ENCODE peak calls at places on chromosomes 11 and 22, in seven cellular contexts. G is osteoblast, Y is sigmoid colon, B is tibial nerve, Q is vagina, J is thoracic aorta, I is ovary. M is an unnamed sample.
A peak's percentile ranks its signal among the peaks of the same experiment; 100 is the strongest.

GRCh38 chr11:71563401-71563800 is 2.0 kb upstream of the KRTAP5-10 start:
- DNase-seq in J (no peak), B (no peak), Q (no peak), Y (no peak), G (peak; percentile 93), I (no peak), M (peak; percentile 29)

GRCh38 chr11:68999093-68999747 is 13.8 kb downstream of the MRGPRF start:
- DNase-seq in J (no peak), B (no peak), Y (peak; percentile 83), Q (no peak), I (peak; percentile 7), G (peak; percentile 38), M (peak; percentile 20)

GRCh38 chr22:19750666-19751490 is 9.7 kb upstream of the TBX1 start:
- DNase-seq in B (no peak), Y (no peak), Q (no peak), J (no peak), G (no peak), I (no peak), M (peak; percentile 74)

GRCh38 chr11:73625690-73626318 is 20.6 kb upstream of the PLEKHB1 start:
- DNase-seq in J (no peak), I (peak; percentile 56), G (peak; percentile 94), B (peak; percentile 73), Y (peak; percentile 86), Q (no peak), M (peak; percentile 51)

GRCh38 chr22:20619042-20619892 is 111.9 kb downstream of the MED15 start:
- DNase-seq in Y (no peak), G (no peak), B (no peak), Q (no peak), I (no peak), J (no peak), M (no peak)

GRCh38 chr11:3046641-3047040 is 10.6 kb downstream of the CARS1 start:
- DNase-seq in B (no peak), J (no peak), G (peak; percentile 37), I (no peak), Q (no peak), Y (no peak), M (peak; percentile 43)

GRCh38 chr11:97557399-97557798 is 1167.6 kb downstream of the JRKL start:
- DNase-seq in G (no peak), Q (no peak), I (no peak), B (no peak), J (no peak), Y (no peak), M (no peak)

GRCh38 chr11:57434640-57435546 is 8.0 kb upstream of the SLC43A3 start:
- DNase-seq in Q (no peak), B (peak; percentile 64), I (no peak), G (peak; percentile 85), J (no peak), Y (no peak), M (peak; percentile 98)

GRCh38 chr11:6405039-6405667 is 13.7 kb downstream of the APBB1 start:
- DNase-seq in J (no peak), G (peak; percentile 68), I (no peak), Q (no peak), Y (no peak), B (no peak), M (no peak)

GRCh38 chr11:45537617-45538016 is 127.8 kb downstream of the CHST1 start:
- DNase-seq in Y (no peak), J (no peak), I (no peak), Q (no peak), B (no peak), G (no peak), M (no peak)

GRCh38 chr11:316031-316701 is 2.3 kb downstream of the IFITM1 start:
- DNase-seq in Y (peak; percentile 75), G (peak; percentile 78), B (no peak), I (no peak), J (no peak), Q (no peak), M (no peak)

GRCh38 chr11:118842369-118842768 is 41.3 kb upstream of the CXCR5 start:
- DNase-seq in G (no peak), I (no peak), B (no peak), J (no peak), Y (no peak), Q (no peak), M (peak; percentile 14)

GRCh38 chr22:46178755-46179505 is 28.6 kb downstream of the PPARA start:
- DNase-seq in Q (no peak), G (no peak), I (no peak), J (no peak), Y (no peak), B (no peak), M (no peak)

GRCh38 chr11:112613051-112613972 is 347.9 kb upstream of the NCAM1 start:
- DNase-seq in G (peak; percentile 92), I (no peak), Y (no peak), Q (peak; percentile 90), B (no peak), J (no peak), M (no peak)

GRCh38 chr11:22539851-22540376 is 85.7 kb downstream of the FANCF start:
- DNase-seq in Q (no peak), Y (no peak), G (no peak), J (no peak), B (peak; percentile 15), I (no peak), M (peak; percentile 43)

GRCh38 chr11:102287963-102288744 is 29.1 kb upstream of the BIRC3 start:
- DNase-seq in J (no peak), Y (no peak), B (peak; percentile 67), I (peak; percentile 38), G (peak; percentile 94), Q (no peak), M (peak; percentile 85)

GRCh38 chr22:48644108-48644507 is 1183.6 kb downstream of the BRD1 start:
- DNase-seq in G (no peak), B (no peak), I (no peak), Q (no peak), J (no peak), Y (no peak), M (no peak)

GRCh38 chr11:105265859-105266258 is 126.3 kb upstream of the CARD18 start:
- DNase-seq in B (no peak), Q (no peak), G (no peak), I (no peak), J (no peak), Y (no peak), M (peak; percentile 71)

GRCh38 chr11:57321996-57322880 is 2.5 kb downstream of the TNKS1BP1 start:
- DNase-seq in Y (peak; percentile 97), B (peak; percentile 91), J (peak; percentile 89), Q (no peak), I (peak; percentile 95), G (peak; percentile 100), M (peak; percentile 99)

GRCh38 chr11:121367434-121367833 is 74.9 kb downstream of the SC5D start:
- DNase-seq in B (no peak), Q (no peak), J (no peak), Y (no peak), I (no peak), G (peak; percentile 44), M (peak; percentile 31)

GRCh38 chr11:11458523-11458922 is 105.5 kb upstream of the CSNK2A3 start:
- DNase-seq in B (no peak), Y (no peak), J (no peak), Q (no peak), G (no peak), I (no peak), M (no peak)

DNA sequence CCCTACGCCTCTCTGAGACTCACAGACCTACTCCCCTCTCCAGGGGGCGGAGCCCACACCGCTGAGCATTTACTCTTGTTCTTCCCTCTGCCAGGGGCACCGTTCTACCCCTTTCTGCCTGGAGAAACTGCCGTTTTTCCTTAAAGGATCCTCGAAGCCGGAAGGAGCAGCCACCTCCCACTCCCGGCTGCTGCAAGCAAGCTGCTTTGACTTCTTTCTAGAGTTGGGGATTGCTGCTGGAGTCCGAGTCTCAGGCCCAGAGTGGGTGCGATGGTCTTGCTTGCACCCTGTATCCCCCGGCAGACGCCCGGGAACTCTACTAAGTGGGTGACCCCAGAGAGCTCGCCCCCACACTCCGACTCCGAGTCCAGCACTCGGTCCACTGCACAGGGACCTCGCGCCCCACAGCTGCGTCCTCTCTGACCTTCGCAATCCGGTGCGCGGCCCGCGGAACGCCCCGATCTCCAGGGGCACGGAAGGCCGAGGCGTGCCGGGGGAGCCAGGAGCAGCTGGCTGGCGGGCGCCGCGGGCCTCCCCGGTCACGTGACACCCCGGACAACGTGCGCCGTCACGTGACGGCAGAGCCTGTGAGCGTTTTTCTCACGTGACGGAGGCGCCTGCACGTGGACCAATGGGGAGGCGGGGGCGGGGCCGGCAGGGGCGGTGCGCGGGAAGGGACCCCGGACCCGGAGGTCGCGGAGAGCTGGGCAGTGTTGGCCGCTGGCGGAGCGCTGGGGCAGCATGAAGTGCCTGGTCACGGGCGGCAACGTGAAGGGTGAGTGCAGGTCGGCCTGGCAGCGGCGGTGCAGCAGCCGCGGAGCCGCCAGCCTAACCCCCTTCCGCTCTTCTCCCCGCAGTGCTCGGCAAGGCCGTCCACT is at the start of gene RAD9A:
- DNase-seq in J (peak; percentile 78), B (peak; percentile 93), G (peak; percentile 100), Q (no peak), Y (peak; percentile 98), I (peak; percentile 95), M (peak; percentile 92)
- TF ChIP-seq CTCF in J (no peak), B (peak; percentile 31), G (no peak), Q (no peak), Y (no peak), I (peak; percentile 37), M (no peak)

GRCh38 chr11:7575841-7576451 is 62.1 kb downstream of the PPFIBP2 start:
- DNase-seq in Q (no peak), I (peak; percentile 23), Y (no peak), G (no peak), J (no peak), B (no peak), M (no peak)
- H3K4me1 ChIP-seq in Q (peaks cover 68% of the 10 kb centered on the region), I (peaks cover 29% of the 10 kb centered on the region), Y (peaks cover 35% of the 10 kb centered on the region), G (peaks cover 84% of the 10 kb centered on the region), J (peaks cover 38% of the 10 kb centered on the region), B (peaks cover 92% of the 10 kb centered on the region), M (peaks cover 50% of the 10 kb centered on the region)

DNA sequence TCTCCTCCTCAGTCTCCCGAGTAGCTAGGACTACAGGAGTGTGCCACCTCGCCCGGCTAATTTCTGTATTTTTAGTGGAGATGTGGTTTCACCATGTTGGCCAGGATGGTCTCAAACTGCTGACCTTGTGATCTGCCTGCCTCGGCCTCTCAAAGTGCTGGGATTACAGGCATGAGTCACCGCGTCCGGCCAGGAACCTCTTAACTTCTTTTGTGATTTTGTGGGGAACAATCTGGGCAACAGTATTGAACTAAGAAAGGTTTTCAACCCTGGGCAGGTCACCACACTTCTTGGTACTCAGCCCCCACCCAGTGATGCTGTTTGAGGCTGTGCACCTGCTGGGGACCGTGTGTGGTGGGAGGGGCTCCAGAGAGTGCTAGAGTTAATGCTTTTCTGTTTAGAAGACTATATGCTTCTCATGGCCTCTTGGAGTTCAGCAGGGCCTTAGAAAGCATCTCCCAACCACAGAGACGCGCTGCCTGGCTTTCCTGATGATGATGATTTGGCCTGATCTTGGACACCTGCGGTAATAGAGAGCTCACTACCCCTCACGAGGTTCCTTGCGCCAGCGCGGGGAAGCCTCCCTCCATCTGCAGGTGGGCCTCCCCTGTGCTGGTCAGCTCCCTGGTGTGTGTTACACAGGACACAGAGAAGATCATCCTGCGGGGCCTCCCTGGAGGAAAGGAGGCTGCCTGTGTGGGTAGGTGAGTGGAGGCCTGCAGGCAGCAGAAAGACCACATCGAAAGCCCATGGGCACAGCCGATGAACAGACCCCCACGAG is 1.2 kb downstream of the DENND6B start:
- DNase-seq in B (no peak), J (no peak), I (no peak), G (peak; percentile 86), Q (no peak), Y (no peak), M (no peak)
- H3K4me3 ChIP-seq in B (peak overlapping the region; percentile 96), J (no peak overlapping the region), I (no peak overlapping the region), G (peak overlapping the region; percentile 83), Q (peak overlapping the region; percentile 96), Y (no peak overlapping the region), M (peak overlapping the region; percentile 58)

DNA sequence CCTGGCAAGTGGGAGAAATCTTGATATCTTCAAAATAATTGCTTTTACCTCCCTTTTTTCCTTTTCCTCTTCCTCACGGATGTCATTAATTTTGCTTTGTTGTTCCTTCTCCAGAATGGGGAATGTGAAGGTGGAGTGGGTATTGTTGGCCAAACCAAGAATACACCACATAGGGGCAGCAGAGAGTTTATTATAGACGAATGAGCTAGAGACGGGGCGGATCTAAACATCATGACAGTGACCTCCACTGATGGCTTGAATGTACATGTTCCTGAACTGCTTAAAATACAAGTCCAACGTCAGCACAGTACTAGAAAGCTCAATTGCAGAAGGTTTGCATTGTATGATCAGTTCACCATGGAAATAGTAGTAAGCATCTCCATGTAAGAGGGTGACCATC is 122.3 kb upstream of the SNX19 start:
- DNase-seq in G (peak; percentile 59), B (no peak), Q (no peak), J (no peak), I (no peak), Y (no peak), M (peak; percentile 3)
- TF ChIP-seq CTCF in G (peak; percentile 46), B (no peak), Q (no peak), J (no peak), I (no peak), Y (no peak), M (no peak)